ENCODE peak calls at places on chromosomes 11 and 22, in ten cellular contexts. E is DMS79 treated with DMSO at 0.1 percent for 48 hours, I is AG04450, W is NCI-H69, M is DMS153, U is iris pigment epithelial cell, Z is T-helper 2 cell, P is bronchial epithelial cell, Q is body of pancreas, O is amygdala. K is an unnamed sample.

GRCh38 chr11:114147389-114148382 is 88.2 kb downstream of the ZBTB16 start:
- DNase-seq in E (no peak), I (no peak), W (peak), M (no peak), U (peak), Z (no peak), P (no peak), Q (peak), O (no peak), K (no peak)

GRCh38 chr22:47053865-47054185 is 291.4 kb downstream of the TBC1D22A start:
- DNase-seq in E (no peak), I (peak), W (no peak), M (no peak), U (peak), Z (no peak), P (no peak), Q (no peak), O (no peak), K (no peak)

GRCh38 chr11:35463211-35463810 is 44.0 kb upstream of the SLC1A2 start:
- DNase-seq in E (no peak), I (no peak), W (no peak), M (no peak), U (no peak), Z (no peak), P (no peak), Q (no peak), O (peak), K (no peak)

GRCh38 chr11:66478823-66479740 is 1.2 kb upstream of the DPP3 start:
- DNase-seq in E (peak), I (no peak), W (peak), M (no peak), U (peak), Z (no peak), P (peak), Q (peak), O (no peak), K (no peak)

GRCh38 chr11:22807855-22808558 is 21.6 kb downstream of the SVIP start:
- DNase-seq in E (no peak), I (no peak), W (no peak), M (peak), U (peak), Z (no peak), P (peak), Q (no peak), O (no peak), K (no peak)

GRCh38 chr11:36391062-36391461 is 95.0 kb downstream of the PRR5L start:
- DNase-seq in E (no peak), I (no peak), W (no peak), M (no peak), U (no peak), Z (no peak), P (no peak), Q (no peak), O (no peak), K (no peak)

GRCh38 chr11:116733959-116734517 is 38.7 kb downstream of the BUD13 start:
- DNase-seq in E (no peak), I (no peak), W (no peak), M (no peak), U (no peak), Z (no peak), P (no peak), Q (no peak), O (no peak), K (no peak)

GRCh38 chr11:7587712-7588111 is 73.9 kb downstream of the PPFIBP2 start:
- DNase-seq in E (no peak), I (no peak), W (peak), M (no peak), U (no peak), Z (no peak), P (no peak), Q (no peak), O (no peak), K (no peak)

GRCh38 chr11:112797072-112797471 is 164.1 kb upstream of the NCAM1 start:
- DNase-seq in E (peak), I (no peak), W (peak), M (no peak), U (no peak), Z (no peak), P (no peak), Q (no peak), O (no peak), K (no peak)

GRCh38 chr22:27757928-27758525 is 43.5 kb downstream of the MN1 start:
- DNase-seq in E (no peak), I (no peak), W (no peak), M (no peak), U (no peak), Z (no peak), P (no peak), Q (no peak), O (no peak), K (no peak)

K was measured in NCI-H1048.